ENCODE peak calls at places on chromosome 16, in six cellular contexts. Z is brain microvascular endothelial cell; V is fibroblast of lung; E is activated T-cell treated with anti-CD3 and anti-CD28 coated beads, Interleukin-2, amount 50 U/mL, for 24 hours; K is A549; P is T-cell. C is an unnamed sample.

GRCh38 chr16:87056083-87056482 is 261.1 kb downstream of the C16orf95 start:
- DNase-seq in Z (peak; percentile 48), E (no peak), K (peak; percentile 5), P (no peak), V (peak; percentile 72), C (peak; percentile 24)

GRCh38 chr16:1357906-1358566 is 6.3 kb downstream of the GNPTG start:
- DNase-seq in V (no peak), K (peak; percentile 44), Z (peak; percentile 15), E (no peak), P (no peak), C (no peak)

GRCh38 chr16:15775209-15775608 is 81.6 kb downstream of the MYH11 start:
- DNase-seq in K (peak; percentile 68), E (no peak), Z (peak; percentile 38), P (no peak), V (peak; percentile 21), C (no peak)

GRCh38 chr16:10182186-10182683 is at the start of gene GRIN2A:
- DNase-seq in V (no peak), Z (no peak), P (no peak), K (no peak), E (no peak), C (no peak)

GRCh38 chr16:22313876-22314470 is 16.8 kb downstream of the POLR3E start:
- DNase-seq in P (no peak), Z (no peak), E (peak; percentile 24), K (no peak), V (no peak), C (no peak)

GRCh38 chr16:77076839-77077238 is 114.2 kb upstream of the MON1B start:
- DNase-seq in V (no peak), P (no peak), Z (no peak), K (no peak), E (no peak), C (no peak)

GRCh38 chr16:57815987-57816745 is 13.9 kb upstream of the KIFC3 start:
- DNase-seq in V (peak; percentile 88), K (peak; percentile 81), Z (peak; percentile 92), P (peak; percentile 20), E (peak; percentile 52), C (peak; percentile 94)

GRCh38 chr16:86095131-86095752 is 196.3 kb downstream of the IRF8 start:
- DNase-seq in K (no peak), V (no peak), Z (no peak), P (no peak), E (no peak), C (no peak)

GRCh38 chr16:72876981-72877373 is 171.0 kb downstream of the ZFHX3 start:
- DNase-seq in V (no peak), Z (peak; percentile 37), E (no peak), K (no peak), P (no peak), C (peak; percentile 35)

GRCh38 chr16:31409433-31409832 is 16.3 kb downstream of the ITGAD start:
- DNase-seq in V (peak; percentile 2), P (no peak), Z (no peak), E (no peak), K (peak; percentile 46), C (no peak)

GRCh38 chr16:9755076-9755475 is 427.2 kb downstream of the GRIN2A start:
- DNase-seq in V (no peak), Z (no peak), E (no peak), K (no peak), P (no peak), C (no peak)

GRCh38 chr16:80614908-80615696 is 74.3 kb downstream of the DYNLRB2 start:
- DNase-seq in V (peak; percentile 42), P (no peak), Z (peak; percentile 92), E (no peak), K (peak; percentile 55), C (peak; percentile 29)

GRCh38 chr16:10090816-10091215 is 91.4 kb downstream of the GRIN2A start:
- DNase-seq in E (no peak), K (no peak), P (no peak), V (no peak), Z (no peak), C (peak; percentile 31)

GRCh38 chr16:11650641-11651591 is 17.3 kb upstream of the SNN start:
- DNase-seq in E (no peak), V (no peak), K (no peak), Z (no peak), P (no peak), C (no peak)

GRCh38 chr16:50679676-50680555 is 1.2 kb downstream of the SNX20 start:
- DNase-seq in K (no peak), E (no peak), V (no peak), P (no peak), Z (no peak), C (no peak)

GRCh38 chr16:12010388-12011251 is 34.1 kb downstream of the SNX29 start:
- DNase-seq in Z (no peak), P (no peak), V (peak; percentile 20), E (no peak), K (no peak), C (no peak)

GRCh38 chr16:85360323-85361277 is 248.3 kb upstream of the CIBAR2 start:
- DNase-seq in K (no peak), E (no peak), V (no peak), P (no peak), Z (no peak), C (peak; percentile 65)

GRCh38 chr16:3509470-3509928 is 8.7 kb downstream of the CLUAP1 start:
- DNase-seq in P (peak; percentile 84), V (no peak), K (no peak), E (peak; percentile 72), Z (no peak), C (peak; percentile 54)

GRCh38 chr16:67162439-67163163 is 1.9 kb upstream of the HSF4 start:
- DNase-seq in P (no peak), K (no peak), V (no peak), Z (no peak), E (no peak), C (no peak)

GRCh38 chr16:22977294-22977697 is 163.3 kb downstream of the HS3ST2 start:
- DNase-seq in K (peak; percentile 10), Z (no peak), E (no peak), P (no peak), V (no peak), C (peak; percentile 10)

GRCh38 chr16:72482695-72483094 is 310.7 kb upstream of the PMFBP1 start:
- DNase-seq in K (no peak), E (no peak), V (no peak), P (no peak), Z (no peak), C (no peak)

GRCh38 chr16:46898006-46898405 is 13.8 kb downstream of the GPT2 start:
- DNase-seq in P (no peak), E (no peak), V (no peak), Z (no peak), K (no peak), C (no peak)

GRCh38 chr16:65468121-65468520 is 346.3 kb upstream of the CDH11 start:
- DNase-seq in P (no peak), Z (no peak), E (no peak), K (no peak), V (no peak), C (no peak)

GRCh38 chr16:28193530-28194423 is 18.0 kb downstream of the XPO6 start:
- DNase-seq in V (peak; percentile 92), P (no peak), K (peak; percentile 59), E (peak; percentile 53), Z (peak; percentile 80), C (peak; percentile 62)

GRCh38 chr16:58037365-58038057 is 12.0 kb downstream of the MMP15 start:
- DNase-seq in P (no peak), K (no peak), V (no peak), Z (no peak), E (no peak), C (no peak)

GRCh38 chr16:63697736-63698135 is 1424.1 kb downstream of the CDH11 start:
- DNase-seq in V (no peak), K (no peak), E (no peak), Z (no peak), P (no peak), C (no peak)

C was measured in MCF 10A.